ENCODE peak calls at places on chromosomes 12 and 14, in four cellular contexts. Z is suprapubic skin, A is transverse colon, Q is H1. N is an unnamed sample.

GRCh38 chr14:72401632-72402428 is 469.6 kb downstream of the RGS6 start:
- DNase-seq in Q (no peak), Z (no peak), A (no peak), N (no peak)

GRCh38 chr14:19771895-19772430 is 1.3 kb upstream of the OR4M1 start:
- DNase-seq in Z (no peak), Q (no peak), A (no peak), N (no peak)

GRCh38 chr12:75374971-75375370 is 15.9 kb upstream of the GLIPR1L2 start:
- DNase-seq in A (no peak), Z (no peak), Q (no peak), N (no peak)

GRCh38 chr12:47947273-47947672 is 16.1 kb upstream of the TMEM106C start:
- DNase-seq in A (no peak), Z (no peak), Q (no peak), N (no peak)

GRCh38 chr12:25194211-25194610 is 749 bp downstream of the DNAI7 start:
- DNase-seq in A (no peak), Z (no peak), Q (no peak), N (no peak)

GRCh38 chr12:66195242-66195641 is 6.2 kb downstream of the IRAK3 start:
- DNase-seq in Z (no peak), Q (no peak), A (no peak), N (no peak)

GRCh38 chr14:61950340-61950739 is 188.1 kb downstream of the SNAPC1 start:
- DNase-seq in Q (no peak), A (no peak), Z (no peak), N (no peak)

GRCh38 chr14:49315570-49315969 is 270.6 kb downstream of the RPS29 start:
- DNase-seq in Z (no peak), Q (no peak), A (no peak), N (no peak)

GRCh38 chr12:62191747-62192485 is 68.3 kb upstream of the USP15 start:
- DNase-seq in A (no peak), Z (peak; percentile 78), Q (peak; percentile 65), N (no peak)

GRCh38 chr12:70534466-70534865 is 102.8 kb downstream of the PTPRB start:
- DNase-seq in A (no peak), Z (no peak), Q (no peak), N (no peak)

GRCh38 chr14:106842687-106843086 is 1316.3 kb downstream of the TMEM121 start:
- DNase-seq in A (peak; percentile 49), Z (no peak), Q (no peak), N (no peak)

GRCh38 chr12:52063986-52064649 is 5.7 kb upstream of the ATG101 start:
- DNase-seq in Z (no peak), A (peak; percentile 39), Q (no peak), N (no peak)

GRCh38 chr14:102749833-102750775 is 27.1 kb upstream of the TRAF3 start:
- DNase-seq in Q (no peak), A (no peak), Z (no peak), N (no peak)

GRCh38 chr14:102749393-102749792 is 27.9 kb upstream of the TRAF3 start:
- DNase-seq in Z (no peak), A (no peak), Q (no peak), N (no peak)

GRCh38 chr14:102752239-102752847 is 24.9 kb upstream of the TRAF3 start:
- DNase-seq in Z (no peak), Q (no peak), A (no peak), N (no peak)

GRCh38 chr14:102748806-102749205 is 28.4 kb upstream of the TRAF3 start:
- DNase-seq in Z (no peak), Q (no peak), A (no peak), N (no peak)

DNA sequence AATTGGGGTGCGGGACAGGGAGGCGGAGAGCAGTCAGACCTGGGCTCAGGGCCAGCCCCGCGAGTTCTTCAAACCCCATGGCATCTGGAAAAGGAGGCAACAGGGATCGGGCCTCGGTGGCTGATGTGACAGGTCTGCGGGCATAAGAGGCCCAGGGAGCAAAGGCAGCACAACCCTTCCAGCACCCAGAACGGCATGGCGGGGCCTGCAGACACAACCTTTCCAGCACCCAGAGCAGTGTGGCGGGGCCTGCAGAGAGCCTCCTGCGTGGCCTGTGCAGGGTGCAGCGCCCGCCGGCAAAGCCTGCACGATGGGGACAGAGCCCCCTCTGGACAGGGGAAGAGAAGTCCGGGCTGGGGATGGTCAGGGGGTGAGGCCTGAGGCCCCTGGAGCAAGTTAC is 26.2 kb upstream of the TRAF3 start:
- DNase-seq in Q (no peak), Z (no peak), A (no peak), N (no peak)
- H3K4me1 ChIP-seq in Q (no peaks in the 10 kb centered on the region), Z (no peaks in the 10 kb centered on the region), A (no peaks in the 10 kb centered on the region), N (no peaks in the 10 kb centered on the region)

GRCh38 chr12:67482751-67483661 is 165.5 kb upstream of the DYRK2 start:
- DNase-seq in A (peak; percentile 76), Z (no peak), Q (no peak), N (peak; percentile 48)
- TF ChIP-seq POLR2AphosphoS5 in A (peak; percentile 28), Z (no peak), Q (no peak), N (no peak)

GRCh38 chr12:45234134-45234865 is 18.4 kb downstream of the ANO6 start:
- DNase-seq in A (no peak), Q (no peak), Z (no peak), N (peak; percentile 36)
- TF ChIP-seq POLR2A in A (no peak), Q (no peak), Z (no peak), N (no peak)

DNA sequence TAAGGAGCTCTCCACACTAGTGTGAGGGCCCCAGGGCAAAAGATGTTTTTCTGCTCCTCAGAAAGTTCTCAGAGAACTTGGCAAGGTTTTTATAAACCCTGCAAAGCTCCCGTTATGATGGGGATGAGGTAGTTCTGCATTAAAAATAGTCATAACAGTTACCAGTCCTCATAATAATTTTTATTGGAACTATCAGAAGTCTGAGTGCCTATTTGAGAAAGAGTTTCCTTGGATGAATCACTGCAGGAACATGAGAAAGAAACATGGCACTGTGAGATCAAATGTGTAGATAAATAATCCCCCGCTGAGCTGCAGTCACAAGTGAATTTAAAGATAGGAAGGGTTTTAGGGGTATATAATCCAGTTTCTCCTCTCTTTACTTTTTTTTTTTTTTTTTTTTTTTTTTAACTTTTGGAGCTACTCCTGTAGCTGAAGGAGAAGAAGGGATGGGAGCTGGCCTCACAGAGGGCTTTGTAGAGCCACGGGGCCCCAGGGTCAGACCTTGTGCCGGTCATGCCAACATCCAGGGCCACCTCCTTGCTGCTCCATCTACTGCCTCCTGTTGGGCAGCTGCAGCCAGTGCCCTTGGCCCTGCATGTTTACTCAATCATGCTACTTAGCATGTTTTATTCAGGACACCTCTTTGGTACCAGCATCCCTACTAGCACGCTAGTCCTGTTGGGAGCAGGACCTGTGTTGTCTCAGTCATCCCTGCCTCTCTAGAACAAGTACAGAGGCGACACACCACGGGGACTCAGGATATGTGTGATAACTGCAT is 39.5 kb downstream of the EVL start:
- DNase-seq in Z (peak; percentile 28), Q (no peak), A (no peak), N (no peak)
- H3K4me1 ChIP-seq in Z (peaks cover 60% of the 10 kb centered on the region), Q (no peaks in the 10 kb centered on the region), A (peaks cover 57% of the 10 kb centered on the region), N (peaks cover 36% of the 10 kb centered on the region)

DNA sequence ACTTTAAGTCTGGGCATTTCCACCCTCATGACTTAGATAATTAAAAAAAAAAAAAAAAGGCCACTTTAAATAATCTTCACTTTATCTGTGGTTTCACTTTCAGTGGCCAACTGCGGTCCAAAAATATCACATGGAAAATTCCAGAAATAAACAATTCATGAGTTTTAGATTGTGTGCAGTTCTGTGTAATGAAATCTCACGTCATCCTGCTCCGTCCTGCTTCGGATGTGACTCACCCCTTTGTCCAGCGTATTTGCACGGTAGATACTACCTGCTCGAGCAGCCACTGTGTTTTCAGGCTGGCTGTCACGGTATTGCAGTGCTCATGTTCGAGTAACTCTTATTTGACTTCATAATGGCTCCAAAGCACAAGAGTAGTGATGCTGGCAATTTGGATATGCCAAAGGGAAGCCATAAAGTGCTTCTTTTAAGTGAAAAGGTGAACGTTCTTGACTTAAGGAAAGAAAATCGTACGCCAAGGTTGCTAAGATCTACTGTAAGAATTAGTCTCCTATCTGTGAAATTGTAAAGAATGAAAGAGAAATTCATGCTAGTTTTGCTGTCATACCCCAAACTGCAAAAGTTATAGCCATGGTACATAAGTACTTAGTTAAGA is 2.4 kb downstream of the E2F7 start:
- DNase-seq in Z (no peak), A (no peak), Q (no peak), N (no peak)
- TF ChIP-seq POLR2AphosphoS5 in Z (no peak), A (no peak), Q (no peak), N (no peak)

GRCh38 chr12:45215419-45216296 is at the start of gene ANO6:
- DNase-seq in Z (peak; percentile 95), A (peak; percentile 92), Q (peak; percentile 89), N (peak; percentile 84)
- TF ChIP-seq POLR2A in Z (no peak), A (peak; percentile 78), Q (peak; percentile 74), N (peak; percentile 52)

DNA sequence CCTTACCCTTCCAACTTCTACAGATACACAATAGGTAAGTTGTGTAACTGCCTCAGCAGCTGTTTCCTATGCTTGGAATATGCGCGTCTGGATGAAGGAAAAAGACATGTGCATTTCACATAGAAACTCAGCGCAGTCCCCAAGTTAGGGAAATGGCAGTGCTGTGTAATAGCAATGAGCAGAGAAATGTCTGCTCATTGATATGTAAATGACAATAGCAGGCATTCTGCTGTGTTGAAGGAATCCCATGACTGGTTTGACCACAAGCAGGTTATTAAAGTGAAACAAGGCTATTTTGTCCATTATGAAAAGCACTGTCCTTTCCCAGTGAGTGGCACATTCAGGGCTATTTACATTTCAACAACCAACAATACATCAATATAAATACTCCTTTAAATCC is 106.6 kb downstream of the BTG1 start:
- DNase-seq in Z (no peak), A (no peak), Q (no peak), N (no peak)
- H3K4me1 ChIP-seq in Z (peaks cover 36% of the 10 kb centered on the region), A (peaks cover 20% of the 10 kb centered on the region), Q (peaks cover 2% of the 10 kb centered on the region), N (peaks cover 8% of the 10 kb centered on the region)

GRCh38 chr12:110844551-110845395 is 2.0 kb upstream of the CCDC63 start:
- DNase-seq in A (no peak), Q (no peak), Z (no peak), N (peak; percentile 46)
- TF ChIP-seq POLR2AphosphoS5 in A (no peak), Q (no peak), Z (no peak), N (no peak)